ENCODE peak calls at places on chromosomes 3 and 15, in four cellular contexts. S is PC-3, E is OCI-LY7, T is neural progenitor cell. A is an unnamed sample.

GRCh38 chr3:36993326-36994283 is at the start of gene MLH1:
- DNase-seq in T (peak; percentile 99), E (peak; percentile 100), S (peak; percentile 100), A (peak; percentile 94)

GRCh38 chr3:115857518-115858136 is 234.3 kb downstream of the GAP43 start:
- DNase-seq in T (no peak), E (no peak), S (no peak), A (no peak)

GRCh38 chr3:127114337-127115070 is 78.4 kb upstream of the PRR23E start:
- DNase-seq in T (no peak), S (no peak), E (no peak), A (no peak)

GRCh38 chr3:47487265-47487664 is 11.5 kb upstream of the SCAP start:
- DNase-seq in E (no peak), S (no peak), T (no peak), A (no peak)

GRCh38 chr3:169295126-169295525 is 368.4 kb downstream of the MECOM start:
- DNase-seq in S (peak; percentile 52), T (no peak), E (peak; percentile 13), A (peak; percentile 11)

GRCh38 chr15:62985768-62986167 is 56.8 kb upstream of the TPM1 start:
- DNase-seq in E (no peak), T (no peak), S (no peak), A (no peak)

GRCh38 chr3:64047214-64047613 is 23.9 kb upstream of the PSMD6 start:
- DNase-seq in T (no peak), S (no peak), E (no peak), A (peak; percentile 57)

GRCh38 chr3:160928183-160928718 is 172.2 kb downstream of the PPM1L start:
- DNase-seq in T (no peak), S (peak; percentile 50), E (peak; percentile 1), A (no peak)

GRCh38 chr3:89098964-89099585 is 8.3 kb upstream of the EPHA3 start:
- DNase-seq in T (peak; percentile 75), E (peak; percentile 67), S (peak; percentile 79), A (no peak)

GRCh38 chr3:38556640-38557358 is 60.7 kb downstream of the EXOG start:
- DNase-seq in T (no peak), S (no peak), E (no peak), A (no peak)

GRCh38 chr15:25846377-25846776 is 16.8 kb downstream of the ATP10A start:
- DNase-seq in T (no peak), E (peak; percentile 59), S (no peak), A (no peak)

GRCh38 chr3:13067778-13068177 is 5.5 kb downstream of the IQSEC1 start:
- DNase-seq in T (no peak), E (no peak), S (no peak), A (no peak)

GRCh38 chr15:95291878-95292472 is 1038.5 kb upstream of the NR2F2 start:
- DNase-seq in S (peak; percentile 68), E (peak; percentile 54), T (peak; percentile 58), A (no peak)

GRCh38 chr15:48896775-48897143 is 18.8 kb downstream of the EID1 start:
- DNase-seq in E (no peak), T (no peak), S (no peak), A (no peak)

GRCh38 chr15:69060744-69061143 is 46.2 kb downstream of the NOX5 start:
- DNase-seq in S (peak; percentile 45), E (peak; percentile 52), T (no peak), A (no peak)

GRCh38 chr3:133662256-133662773 is 574 bp upstream of the TOPBP1 start:
- DNase-seq in T (peak; percentile 15), S (peak; percentile 23), E (peak; percentile 51), A (peak; percentile 93)

GRCh38 chr3:69014022-69014580 is 617 bp upstream of the EOGT start:
- DNase-seq in T (no peak), S (no peak), E (no peak), A (no peak)

GRCh38 chr3:10116138-10116460 is 624 bp downstream of the BRK1 start:
- DNase-seq in T (no peak), S (peak; percentile 42), E (no peak), A (no peak)

GRCh38 chr15:70121656-70122297 is 24.1 kb upstream of the TLE3 start:
- DNase-seq in E (no peak), S (peak; percentile 71), T (no peak), A (peak; percentile 93)

GRCh38 chr15:80219955-80220354 is 32.1 kb downstream of the CTXND1 start:
- DNase-seq in S (no peak), T (no peak), E (no peak), A (no peak)

GRCh38 chr3:14434541-14435151 is 32.2 kb downstream of the SLC6A6 start:
- DNase-seq in E (no peak), S (peak; percentile 46), T (no peak), A (peak; percentile 80)

GRCh38 chr3:190458040-190458439 is 8.3 kb upstream of the TMEM207 start:
- DNase-seq in E (no peak), S (peak; percentile 36), T (no peak), A (no peak)

GRCh38 chr3:72336821-72337479 is 511.3 kb downstream of the SHQ1 start:
- DNase-seq in T (peak; percentile 52), E (no peak), S (peak; percentile 32), A (no peak)

GRCh38 chr3:177358968-177359600 is 161.8 kb upstream of the TBL1XR1 start:
- DNase-seq in E (peak; percentile 81), S (peak; percentile 46), T (peak; percentile 74), A (peak; percentile 65)

GRCh38 chr15:74294010-74294409 is 57.9 kb downstream of the CCDC33 start:
- DNase-seq in E (no peak), T (no peak), S (no peak), A (no peak)

GRCh38 chr3:58335432-58335947 is 2.8 kb downstream of the PXK start:
- DNase-seq in T (no peak), S (no peak), E (no peak), A (peak; percentile 64)

GRCh38 chr3:127748754-127749327 is 73.5 kb downstream of the MGLL start:
- DNase-seq in S (no peak), T (no peak), E (no peak), A (peak; percentile 83)

GRCh38 chr15:90873998-90874605 is 5.7 kb downstream of the FURIN start:
- DNase-seq in S (peak; percentile 49), T (peak; percentile 61), E (no peak), A (peak; percentile 88)

GRCh38 chr15:92751528-92751927 is 96.0 kb upstream of the FAM174B start:
- DNase-seq in E (no peak), S (peak; percentile 68), T (no peak), A (no peak)

DNA sequence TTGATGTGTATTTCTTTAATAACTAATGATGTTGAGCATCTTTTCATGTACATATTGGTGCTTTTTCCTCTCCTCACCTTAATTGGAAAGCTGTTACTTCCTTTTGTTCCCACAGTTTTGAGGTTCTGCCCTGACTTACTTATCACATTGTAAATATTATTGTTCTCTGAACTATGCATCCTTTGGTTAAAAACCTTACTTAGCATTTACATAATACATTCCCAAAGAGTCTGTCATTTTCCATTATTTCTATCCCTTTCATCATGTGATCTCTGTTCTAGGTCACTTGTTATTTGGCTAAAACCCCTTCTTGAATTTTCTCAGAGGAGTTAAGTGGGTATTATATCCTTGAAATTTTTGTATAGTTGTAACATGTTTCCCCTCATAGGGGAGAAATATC is 33.0 kb downstream of the SLC12A6 start:
- DNase-seq in E (no peak), T (no peak), S (peak; percentile 9), A (no peak)
- H3K79me2 ChIP-seq in E (no peaks in the 10 kb centered on the region), T (no peaks in the 10 kb centered on the region), S (no peaks in the 10 kb centered on the region), A (peaks cover 48% of the 10 kb centered on the region)

GRCh38 chr3:98732239-98733054 is 30.7 kb upstream of the ST3GAL6 start:
- DNase-seq in T (peak; percentile 80), E (no peak), S (peak; percentile 67), A (peak; percentile 88)
- H3K4me3 ChIP-seq in T (peak overlapping the region; percentile 69), E (no peak overlapping the region), S (peak overlapping the region; percentile 96), A (peak overlapping the region; percentile 82)

GRCh38 chr3:150556792-150557191 is 10.2 kb downstream of the EIF2A start:
- DNase-seq in T (no peak), S (no peak), E (no peak), A (no peak)
- H3K79me2 ChIP-seq in T (peaks cover 45% of the 10 kb centered on the region), S (peaks cover 60% of the 10 kb centered on the region), E (peaks cover 78% of the 10 kb centered on the region), A (peaks cover 53% of the 10 kb centered on the region)

DNA sequence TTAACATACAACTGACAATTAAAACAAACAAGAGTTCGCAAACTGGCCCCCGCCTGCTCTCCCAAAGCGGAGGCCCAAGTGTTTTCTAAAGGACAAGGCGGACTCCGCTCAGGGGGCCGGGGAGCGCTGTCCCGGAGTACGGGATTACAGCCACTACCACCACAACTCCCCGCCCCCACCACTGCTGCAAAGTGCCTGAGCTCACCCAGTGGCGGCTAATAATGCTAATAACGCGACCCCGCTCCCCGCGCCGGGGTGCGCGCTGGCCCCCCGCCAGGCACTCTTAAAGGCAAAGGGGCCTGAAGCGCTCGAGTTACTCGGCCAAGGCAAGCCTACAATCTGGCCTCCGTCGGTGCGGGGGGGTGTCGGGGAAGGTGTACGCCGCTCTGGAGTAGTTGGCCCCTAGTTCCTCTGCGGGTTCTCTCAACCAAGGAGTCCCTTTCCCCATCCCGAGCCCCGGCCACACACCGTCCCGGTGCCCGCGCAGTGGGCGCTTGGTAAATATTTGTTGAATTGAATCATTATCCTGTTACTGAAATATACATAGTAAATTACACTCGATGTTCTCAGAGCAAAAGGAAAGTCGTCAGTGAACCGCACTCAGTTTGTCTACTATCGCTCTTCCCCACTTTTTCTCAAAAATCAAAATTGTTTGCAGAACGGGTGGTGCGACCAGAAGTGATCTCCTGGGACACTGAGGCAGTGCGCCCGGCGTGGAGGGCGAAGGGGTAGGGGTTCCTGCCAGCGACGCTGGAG is 827 bp downstream of the WNT5A start:
- DNase-seq in S (peak; percentile 78), T (peak; percentile 83), E (peak; percentile 57), A (peak; percentile 98)
- H3K4me3 ChIP-seq in S (peak overlapping the region; percentile 90), T (peak overlapping the region; percentile 74), E (peak overlapping the region; percentile 87), A (peak overlapping the region; percentile 97)

DNA sequence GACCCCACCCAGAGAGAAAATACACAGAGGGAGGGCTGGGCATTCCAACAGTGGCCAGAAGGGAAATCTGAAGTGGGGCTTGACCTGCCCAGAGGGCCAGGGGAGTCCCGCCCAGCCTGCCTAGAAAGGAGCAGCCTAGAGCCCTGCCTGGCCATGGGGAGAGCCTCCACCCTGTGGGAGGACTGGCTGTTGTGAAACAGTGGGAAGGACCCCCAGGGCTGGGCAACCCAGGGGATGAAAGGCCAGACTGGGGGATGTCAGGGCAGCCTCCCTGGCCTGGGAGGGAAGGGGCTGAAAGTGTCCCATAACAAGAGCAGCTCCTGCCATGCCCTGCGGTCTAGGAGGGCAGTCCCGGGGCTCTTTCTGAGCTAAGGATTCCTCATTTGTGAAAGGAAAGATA is 69.0 kb downstream of the SLC12A8 start:
- DNase-seq in T (no peak), E (no peak), S (no peak), A (no peak)
- H3K79me2 ChIP-seq in T (no peaks in the 10 kb centered on the region), E (no peaks in the 10 kb centered on the region), S (no peaks in the 10 kb centered on the region), A (no peaks in the 10 kb centered on the region)

DNA sequence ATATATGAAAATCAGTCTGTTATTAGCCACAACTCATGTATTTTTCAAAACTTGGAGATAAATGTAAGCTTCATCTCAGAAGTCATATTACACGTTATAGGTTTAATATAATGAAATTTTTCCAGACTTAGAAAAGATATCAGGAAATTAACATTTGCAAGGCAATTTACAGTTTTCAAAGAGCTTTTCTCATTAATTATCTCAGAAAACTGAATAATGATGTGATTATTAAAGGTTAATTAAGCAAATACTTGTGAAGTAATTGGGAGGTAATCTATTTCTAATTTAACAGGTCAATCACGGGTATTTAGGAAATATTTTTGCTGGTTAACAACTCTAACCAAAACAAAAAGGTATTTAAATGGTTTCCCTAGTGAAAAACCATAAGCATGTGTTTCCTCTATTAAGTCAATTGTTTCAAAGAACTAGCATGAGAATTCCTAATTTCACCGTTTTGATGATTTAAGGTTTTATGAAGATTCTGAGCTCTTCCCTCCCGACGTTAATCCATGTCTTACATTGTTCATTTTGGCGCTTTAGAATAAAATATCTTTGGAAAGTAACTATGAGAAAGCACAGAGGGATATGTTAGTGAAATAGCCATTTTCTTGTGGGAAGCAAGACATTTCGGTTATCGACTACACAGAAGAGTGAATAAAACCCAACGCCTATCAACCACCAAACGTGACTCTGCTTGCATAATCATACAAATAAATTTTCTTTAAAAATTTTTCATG is 1.5 kb upstream of the NEO1 start:
- DNase-seq in T (no peak), E (no peak), S (no peak), A (peak; percentile 66)
- H3K4me3 ChIP-seq in T (peak overlapping the region; percentile 88), E (no peak overlapping the region), S (peak overlapping the region; percentile 78), A (peak overlapping the region; percentile 80)

A was measured in osteoblast.